ENCODE peak calls at places on chromosome X, in four cellular contexts. J is T-helper 22 cell, G is AG10803, B is AG20443. T is an unnamed sample.

GRCh38 chrX:152900937-152901445 is 3.1 kb downstream of the ZNF185 start:
- DNase-seq in J (no peak), G (no peak), B (no peak), T (no peak)

GRCh38 chrX:40085086-40085551 is 12.6 kb downstream of the BCOR start:
- DNase-seq in J (no peak), G (peak; percentile 88), B (peak; percentile 63), T (no peak)

GRCh38 chrX:149962859-149963757 is 24.8 kb upstream of the EOLA2 start:
- DNase-seq in J (no peak), G (peak; percentile 63), B (peak; percentile 70), T (peak; percentile 23)

GRCh38 chrX:12988797-12989196 is 13.9 kb downstream of the TMSB4X start:
- DNase-seq in J (no peak), G (peak; percentile 58), B (peak; percentile 42), T (no peak)

GRCh38 chrX:16678689-16679088 is 28.7 kb downstream of the S100G start:
- DNase-seq in J (no peak), G (no peak), B (no peak), T (no peak)

GRCh38 chrX:25048176-25048575 is 32.4 kb upstream of the ARX start:
- DNase-seq in J (no peak), G (no peak), B (no peak), T (no peak)

GRCh38 chrX:123436512-123436911 is 252.4 kb downstream of the GRIA3 start:
- DNase-seq in J (no peak), G (no peak), B (no peak), T (no peak)

GRCh38 chrX:9566150-9566621 is 101.3 kb downstream of the TBL1X start:
- DNase-seq in J (no peak), G (peak; percentile 87), B (peak; percentile 67), T (peak; percentile 6)

GRCh38 chrX:109840585-109840984 is 107.5 kb upstream of the ACSL4 start:
- DNase-seq in J (no peak), G (peak; percentile 92), B (peak; percentile 73), T (no peak)